ENCODE peak calls at places on chromosomes 16 and 17, in five cellular contexts. G is kidney tubule cell; Y is left ventricle myocardium superior; P is stimulated activated naive CD8-positive, alpha-beta T cell treated with anti-CD3 and anti-CD28 coated beads, Interleukin-15, amount 100 ng/mL, for 72 hours; C is T-helper 1 cell. B is an unnamed sample.

GRCh38 chr17:77214743-77215142 is 74.0 kb downstream of the SEC14L1 start:
- DNase-seq in G (peak; percentile 41), Y (peak; percentile 49), P (no peak), C (no peak), B (peak; percentile 57)

GRCh38 chr17:1590031-1590746 is 27.6 kb upstream of the PITPNA start:
- DNase-seq in G (peak; percentile 86), Y (peak; percentile 81), P (no peak), C (no peak), B (no peak)

GRCh38 chr17:13626703-13627102 is 25.0 kb upstream of the HS3ST3A1 start:
- DNase-seq in G (peak; percentile 50), Y (no peak), P (no peak), C (no peak), B (no peak)

GRCh38 chr16:57799619-57800212 is 2.6 kb downstream of the KIFC3 start:
- DNase-seq in G (peak; percentile 24), Y (no peak), P (no peak), C (no peak), B (no peak)

GRCh38 chr17:50218771-50219315 is 17.4 kb upstream of the COL1A1 start:
- DNase-seq in G (peak; percentile 95), Y (no peak), P (no peak), C (no peak), B (no peak)

GRCh38 chr16:64864232-64864803 is 257.5 kb downstream of the CDH11 start:
- DNase-seq in G (peak; percentile 66), Y (no peak), P (no peak), C (no peak), B (no peak)

GRCh38 chr16:67593288-67593687 is 31.0 kb downstream of the CTCF start:
- DNase-seq in G (no peak), Y (no peak), P (no peak), C (no peak), B (no peak)

GRCh38 chr17:61619493-61619892 is 28.5 kb upstream of the NACA2 start:
- DNase-seq in G (no peak), Y (no peak), P (no peak), C (no peak), B (peak; percentile 8)

GRCh38 chr17:29292071-29292991 is 1.6 kb downstream of the NUFIP2 start:
- DNase-seq in G (peak; percentile 44), Y (peak; percentile 81), P (peak; percentile 53), C (peak; percentile 54), B (peak; percentile 62)

GRCh38 chr16:51148674-51149228 is 2.3 kb downstream of the SALL1 start:
- DNase-seq in G (peak; percentile 28), Y (no peak), P (no peak), C (no peak), B (no peak)

GRCh38 chr17:81486174-81486810 is 26.3 kb downstream of the ACTG1 start:
- DNase-seq in G (no peak), Y (no peak), P (no peak), C (no peak), B (no peak)

GRCh38 chr17:330993-331701 is 21.5 kb downstream of the RPH3AL start:
- DNase-seq in G (no peak), Y (peak; percentile 84), P (no peak), C (no peak), B (no peak)

GRCh38 chr16:2095315-2095853 is 40.3 kb downstream of the PKD1 start:
- DNase-seq in G (peak; percentile 49), Y (no peak), P (no peak), C (no peak), B (no peak)

GRCh38 chr17:46795379-46795952 is 23.0 kb downstream of the WNT3 start:
- DNase-seq in G (no peak), Y (no peak), P (no peak), C (no peak), B (no peak)

GRCh38 chr16:73730496-73731090 is 566.0 kb upstream of the PSMD7 start:
- DNase-seq in G (no peak), Y (no peak), P (no peak), C (no peak), B (no peak)

GRCh38 chr17:73833779-73834613 is 189.8 kb upstream of the SDK2 start:
- DNase-seq in G (peak; percentile 82), Y (no peak), P (no peak), C (no peak), B (no peak)

GRCh38 chr17:4497101-4497824 is 1.4 kb upstream of the SPNS2 start:
- DNase-seq in G (peak; percentile 99), Y (no peak), P (no peak), C (no peak), B (peak; percentile 69)

GRCh38 chr17:39385040-39385439 is 16.4 kb downstream of the FBXL20 start:
- DNase-seq in G (no peak), Y (no peak), P (no peak), C (no peak), B (no peak)

GRCh38 chr16:85316944-85317343 is 204.7 kb upstream of the CIBAR2 start:
- DNase-seq in G (no peak), Y (no peak), P (no peak), C (no peak), B (no peak)

GRCh38 chr17:43767713-43768059 is 9.1 kb upstream of the SOST start:
- DNase-seq in G (no peak), Y (no peak), P (no peak), C (no peak), B (no peak)

B was measured in OCI-LY7.